ENCODE peak calls at places on chromosomes 13 and 19, in four cellular contexts. V, E, O and K are unnamed samples.

GRCh38 chr19:49677232-49677881 is at the start of gene PRMT1:
- DNase-seq in V (peak), E (peak), O (peak), K (no peak)

GRCh38 chr13:78604782-78605611 is 1.6 kb upstream of the POU4F1 start:
- DNase-seq in V (peak), E (peak), O (no peak), K (no peak)

GRCh38 chr13:76667551-76667950 is 218.7 kb downstream of the KCTD12 start:
- DNase-seq in V (no peak), E (no peak), O (no peak), K (no peak)

GRCh38 chr13:80668452-80668851 is 327.5 kb upstream of the SPRY2 start:
- DNase-seq in V (no peak), E (no peak), O (no peak), K (no peak)

GRCh38 chr19:38736036-38736412 is 8.2 kb downstream of the CAPN12 start:
- DNase-seq in V (peak), E (peak), O (peak), K (no peak)

GRCh38 chr19:7843521-7843920 is 13.5 kb downstream of the EVI5L start:
- DNase-seq in V (no peak), E (no peak), O (no peak), K (no peak)

GRCh38 chr19:8004001-8004400 is 1.4 kb downstream of the ELAVL1 start:
- DNase-seq in V (no peak), E (no peak), O (no peak), K (no peak)

GRCh38 chr19:49850221-49850486 is 805 bp upstream of the PTOV1 start:
- DNase-seq in V (no peak), E (no peak), O (no peak), K (no peak)

GRCh38 chr13:39417131-39417530 is 185.9 kb downstream of the LHFPL6 start:
- DNase-seq in V (no peak), E (peak), O (no peak), K (no peak)
- H3K27ac ChIP-seq in V (no peak), E (no peak), O (no peak), K (no peak)

GRCh38 chr19:29810504-29810871 is 1.3 kb upstream of the CCNE1 start:
- DNase-seq in V (peak), E (no peak), O (no peak), K (peak)

GRCh38 chr19:29812080-29812880 is 489 bp downstream of the CCNE1 start:
- DNase-seq in V (peak), E (peak), O (no peak), K (no peak)

GRCh38 chr19:29811125-29812079 is at the start of gene CCNE1:
- DNase-seq in V (peak), E (peak), O (peak), K (peak)

GRCh38 chr19:29807870-29808405 is 3.9 kb upstream of the CCNE1 start:
- DNase-seq in V (no peak), E (no peak), O (no peak), K (no peak)

GRCh38 chr19:29809795-29810503 is 1.8 kb upstream of the CCNE1 start:
- DNase-seq in V (no peak), E (no peak), O (no peak), K (no peak)
- H3K27ac ChIP-seq in V (peak), E (no peak), O (no peak), K (peak)

DNA sequence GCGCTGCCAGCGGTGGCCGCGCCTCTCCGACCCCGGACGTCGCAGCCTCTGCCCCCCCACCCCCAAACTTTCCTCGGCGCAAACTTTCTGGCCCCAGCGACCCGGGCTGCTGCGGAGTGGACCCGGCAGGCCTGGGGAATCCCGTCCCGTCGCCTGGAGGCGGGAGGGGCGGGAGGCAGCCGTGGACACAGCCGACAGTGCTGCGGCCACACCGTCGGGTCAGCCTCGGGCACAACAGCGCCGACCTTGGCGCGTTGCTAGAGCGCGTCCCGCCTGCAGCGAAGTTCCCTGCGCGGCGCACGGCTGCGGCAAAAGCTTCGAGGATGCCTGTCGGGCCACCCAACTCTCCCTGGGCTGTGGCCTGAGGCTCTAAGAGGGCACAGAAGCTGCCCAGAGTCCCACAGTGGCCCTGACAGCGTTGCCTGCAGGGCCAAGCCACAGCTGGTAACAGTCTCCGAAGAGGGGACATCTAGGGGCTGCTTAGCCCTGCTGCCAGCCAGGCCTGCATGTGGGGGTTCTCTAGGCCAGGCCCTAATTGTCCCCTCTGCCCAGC is 1.3 kb downstream of the NFIX start:
- DNase-seq in V (peak), E (peak), O (no peak), K (no peak)
- H3K27ac ChIP-seq in V (peak), E (no peak), O (no peak), K (peak)

GRCh38 chr19:13122980-13123957 is 5.2 kb downstream of the NACC1 start:
- DNase-seq in V (no peak), E (no peak), O (no peak), K (no peak)
- H3K27ac ChIP-seq in V (no peak), E (peak), O (no peak), K (no peak)

GRCh38 chr19:15253076-15253475 is 20.8 kb upstream of the EPHX3 start:
- DNase-seq in V (no peak), E (no peak), O (no peak), K (no peak)
- H3K27ac ChIP-seq in V (no peak), E (no peak), O (no peak), K (no peak)

GRCh38 chr19:41328157-41328817 is 18.3 kb downstream of the CCDC97 start:
- DNase-seq in V (no peak), E (no peak), O (no peak), K (no peak)

GRCh38 chr19:41327076-41327475 is 17.1 kb downstream of the CCDC97 start:
- DNase-seq in V (no peak), E (no peak), O (no peak), K (no peak)

GRCh38 chr19:41327499-41328156 is 17.7 kb downstream of the CCDC97 start:
- DNase-seq in V (no peak), E (peak), O (peak), K (peak)

GRCh38 chr19:41330476-41330875 is 20.5 kb downstream of the CCDC97 start:
- DNase-seq in V (no peak), E (no peak), O (no peak), K (no peak)

DNA sequence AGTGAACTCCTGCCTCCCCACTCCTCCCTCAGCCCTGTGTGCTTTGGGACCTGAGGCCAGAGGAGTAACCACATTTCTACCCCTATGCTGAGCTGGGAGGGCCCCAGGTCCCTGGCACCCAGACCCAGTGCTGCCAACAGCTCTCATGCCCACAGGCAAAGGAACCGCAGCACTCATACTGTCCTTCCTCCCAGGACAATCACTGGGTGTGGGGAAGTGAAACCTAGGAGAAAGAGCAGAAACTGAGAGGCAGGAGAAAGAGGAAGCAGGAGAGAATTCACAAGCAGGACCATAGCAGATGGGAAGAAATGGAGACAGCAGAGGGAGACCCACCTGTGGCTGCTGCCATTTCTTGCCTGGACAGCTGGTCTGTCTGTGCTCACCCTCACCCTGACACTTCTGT is 18.8 kb downstream of the CCDC97 start:
- DNase-seq in V (no peak), E (no peak), O (no peak), K (no peak)
- H3K27ac ChIP-seq in V (no peak), E (no peak), O (peak), K (peak)

DNA sequence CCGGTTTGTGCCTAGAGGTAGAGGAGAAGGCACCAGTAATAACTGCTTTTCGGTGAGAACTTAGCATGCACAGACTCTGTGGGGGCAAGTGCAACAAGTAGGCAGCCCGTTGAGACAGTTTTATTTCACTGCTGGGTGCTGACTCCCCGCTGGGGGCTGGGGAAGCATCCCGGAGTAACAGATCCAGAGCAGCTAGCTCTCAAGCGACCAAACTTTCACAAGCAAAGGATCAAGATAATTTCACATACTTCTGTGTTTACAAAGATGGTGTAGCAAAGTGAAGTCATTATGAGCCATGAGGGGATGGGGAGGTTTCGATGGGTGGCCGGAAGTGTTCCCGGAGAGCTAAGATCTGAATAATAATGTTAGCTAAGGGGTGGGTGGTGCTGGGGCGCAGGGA is 2.8 kb downstream of the NACC1 start:
- DNase-seq in V (no peak), E (no peak), O (no peak), K (no peak)
- H3K27ac ChIP-seq in V (no peak), E (peak), O (no peak), K (peak)